ENCODE peak calls at places on chromosome 2, in ten cellular contexts. E is tibial artery, A is cardiac muscle cell, T is adrenal gland, I is sigmoid colon, C is endodermal cell, W is right lobe of liver, V is esophagus squamous epithelium, M is GM23248, X is fibroblast of lung. D is an unnamed sample. For H3K36me3, the result is how much of the 10 kb centered on the place peaks cover.

GRCh38 chr2:96161785-96162367 is 16.6 kb upstream of the DUSP2 start:
- DNase-seq in E (no peak), A (no peak), T (no peak), I (no peak), C (no peak), W (no peak), V (no peak), M (no peak), X (no peak), D (no peak)

GRCh38 chr2:118371500-118371899 is 283.2 kb downstream of the INSIG2 start:
- DNase-seq in E (no peak), A (peak), T (no peak), I (no peak), C (peak), W (no peak), V (no peak), M (peak), X (peak), D (peak)

GRCh38 chr2:202039278-202040100 is 5.8 kb downstream of the FZD7 start:
- DNase-seq in E (no peak), A (peak), T (no peak), I (no peak), C (peak), W (no peak), V (no peak), M (peak), X (peak), D (no peak)

GRCh38 chr2:46197672-46198071 is 99.5 kb upstream of the EPAS1 start:
- DNase-seq in E (no peak), A (no peak), T (no peak), I (no peak), C (no peak), W (no peak), V (no peak), M (no peak), X (no peak), D (no peak)

GRCh38 chr2:10831387-10831985 is 18.9 kb upstream of the PDIA6 start:
- DNase-seq in E (no peak), A (no peak), T (no peak), I (no peak), C (peak), W (no peak), V (no peak), M (peak), X (no peak), D (no peak)

GRCh38 chr2:108587621-108588020 is 53.4 kb downstream of the LIMS1 start:
- DNase-seq in E (no peak), A (no peak), T (peak), I (peak), C (no peak), W (no peak), V (no peak), M (peak), X (peak), D (peak)

GRCh38 chr2:127220102-127220806 is at the start of gene CYP27C1:
- DNase-seq in E (no peak), A (peak), T (no peak), I (no peak), C (peak), W (no peak), V (no peak), M (peak), X (peak), D (no peak)

GRCh38 chr2:70214365-70214764 is 23.5 kb upstream of the C2orf42 start:
- DNase-seq in E (no peak), A (no peak), T (no peak), I (no peak), C (no peak), W (no peak), V (no peak), M (no peak), X (no peak), D (no peak)

GRCh38 chr2:44532031-44532430 is 170.3 kb downstream of the CAMKMT start:
- DNase-seq in E (no peak), A (no peak), T (no peak), I (no peak), C (no peak), W (no peak), V (no peak), M (no peak), X (no peak), D (no peak)

GRCh38 chr2:174750923-174751441 is 13.3 kb downstream of the CHRNA1 start:
- DNase-seq in E (no peak), A (no peak), T (no peak), I (no peak), C (no peak), W (no peak), V (no peak), M (no peak), X (no peak), D (no peak)

GRCh38 chr2:236597629-236598028 is 28.0 kb downstream of the ACKR3 start:
- DNase-seq in E (no peak), A (no peak), T (no peak), I (no peak), C (no peak), W (no peak), V (no peak), M (no peak), X (no peak), D (no peak)

GRCh38 chr2:180124273-180124881 is 117.3 kb upstream of the CWC22 start:
- DNase-seq in E (no peak), A (peak), T (no peak), I (no peak), C (peak), W (no peak), V (no peak), M (peak), X (peak), D (peak)

GRCh38 chr2:192749606-192750200 is 555.0 kb upstream of the TMEFF2 start:
- DNase-seq in E (no peak), A (peak), T (no peak), I (no peak), C (peak), W (no peak), V (no peak), M (no peak), X (peak), D (no peak)

GRCh38 chr2:107801498-107801897 is 25.2 kb upstream of the RGPD4 start:
- DNase-seq in E (no peak), A (no peak), T (no peak), I (no peak), C (peak), W (no peak), V (no peak), M (no peak), X (no peak), D (no peak)

GRCh38 chr2:99880148-99880983 is 262.0 kb downstream of the AFF3 start:
- DNase-seq in E (no peak), A (peak), T (no peak), I (no peak), C (no peak), W (no peak), V (no peak), M (peak), X (peak), D (peak)

GRCh38 chr2:12637754-12638153 is 79.0 kb upstream of the TRIB2 start:
- DNase-seq in E (no peak), A (no peak), T (peak), I (no peak), C (no peak), W (no peak), V (no peak), M (peak), X (peak), D (peak)

GRCh38 chr2:70556608-70557007 is 3.0 kb upstream of the TGFA start:
- DNase-seq in E (no peak), A (no peak), T (no peak), I (no peak), C (no peak), W (no peak), V (no peak), M (no peak), X (no peak), D (no peak)

GRCh38 chr2:113965644-113966043 is 75.8 kb downstream of the ACTR3 start:
- DNase-seq in E (no peak), A (peak), T (no peak), I (no peak), C (peak), W (no peak), V (no peak), M (peak), X (peak), D (peak)

GRCh38 chr2:159362816-159363251 is 76.3 kb upstream of the WDSUB1 start:
- DNase-seq in E (no peak), A (no peak), T (no peak), I (no peak), C (no peak), W (no peak), V (no peak), M (peak), X (peak), D (no peak)

GRCh38 chr2:10356459-10356851 is 53.8 kb downstream of the HPCAL1 start:
- DNase-seq in E (no peak), A (no peak), T (no peak), I (no peak), C (no peak), W (no peak), V (no peak), M (no peak), X (no peak), D (no peak)

GRCh38 chr2:112541315-112542122 is 746 bp upstream of the POLR1B start:
- DNase-seq in E (peak), A (peak), T (peak), I (peak), C (peak), W (no peak), V (peak), M (peak), X (peak), D (peak)

GRCh38 chr2:54767921-54768320 is 44.5 kb downstream of the EML6 start:
- DNase-seq in E (no peak), A (no peak), T (no peak), I (no peak), C (no peak), W (no peak), V (no peak), M (peak), X (peak), D (peak)

GRCh38 chr2:150097891-150098595 is 389.4 kb downstream of the RND3 start:
- DNase-seq in E (no peak), A (no peak), T (no peak), I (no peak), C (no peak), W (no peak), V (no peak), M (peak), X (peak), D (peak)

GRCh38 chr2:21103274-21103891 is 20.4 kb upstream of the TDRD15 start:
- DNase-seq in E (no peak), A (no peak), T (no peak), I (no peak), C (no peak), W (no peak), V (no peak), M (no peak), X (no peak), D (no peak)

GRCh38 chr2:66553370-66553769 is 118.4 kb downstream of the MEIS1 start:
- DNase-seq in E (no peak), A (peak), T (peak), I (peak), C (no peak), W (peak), V (no peak), M (no peak), X (no peak), D (no peak)

GRCh38 chr2:88857951-88858406 is 166.5 kb downstream of the RPIA start:
- DNase-seq in E (no peak), A (peak), T (no peak), I (no peak), C (no peak), W (no peak), V (no peak), M (no peak), X (peak), D (peak)

GRCh38 chr2:173697929-173698328 is 267.2 kb downstream of the SP3 start:
- DNase-seq in E (no peak), A (no peak), T (no peak), I (no peak), C (no peak), W (no peak), V (no peak), M (no peak), X (no peak), D (no peak)

GRCh38 chr2:107986278-107987217 is at the start of gene SLC5A7:
- DNase-seq in E (no peak), A (peak), T (no peak), I (no peak), C (peak), W (no peak), V (no peak), M (no peak), X (no peak), D (no peak)

GRCh38 chr2:127081826-127082633 is 24.9 kb downstream of the BIN1 start:
- DNase-seq in E (no peak), A (no peak), T (no peak), I (no peak), C (no peak), W (no peak), V (peak), M (no peak), X (no peak), D (no peak)

GRCh38 chr2:111117666-111118454 is 2.9 kb upstream of the BCL2L11 start:
- DNase-seq in E (peak), A (peak), T (peak), I (peak), C (peak), W (peak), V (no peak), M (peak), X (peak), D (peak)

GRCh38 chr2:23624915-23625314 is 239.9 kb downstream of the KLHL29 start:
- DNase-seq in E (no peak), A (no peak), T (no peak), I (no peak), C (no peak), W (peak), V (no peak), M (no peak), X (no peak), D (no peak)

GRCh38 chr2:239596792-239597191 is 196.0 kb upstream of the HDAC4 start:
- DNase-seq in E (peak), A (no peak), T (no peak), I (peak), C (peak), W (no peak), V (no peak), M (no peak), X (no peak), D (no peak)

GRCh38 chr2:191894681-191895147 is 47.8 kb upstream of the CAVIN2 start:
- DNase-seq in E (no peak), A (no peak), T (no peak), I (no peak), C (no peak), W (no peak), V (no peak), M (peak), X (peak), D (peak)

GRCh38 chr2:30204281-30204680 is 27.1 kb upstream of the LBH start:
- DNase-seq in E (no peak), A (no peak), T (no peak), I (peak), C (no peak), W (no peak), V (no peak), M (no peak), X (no peak), D (no peak)

DNA sequence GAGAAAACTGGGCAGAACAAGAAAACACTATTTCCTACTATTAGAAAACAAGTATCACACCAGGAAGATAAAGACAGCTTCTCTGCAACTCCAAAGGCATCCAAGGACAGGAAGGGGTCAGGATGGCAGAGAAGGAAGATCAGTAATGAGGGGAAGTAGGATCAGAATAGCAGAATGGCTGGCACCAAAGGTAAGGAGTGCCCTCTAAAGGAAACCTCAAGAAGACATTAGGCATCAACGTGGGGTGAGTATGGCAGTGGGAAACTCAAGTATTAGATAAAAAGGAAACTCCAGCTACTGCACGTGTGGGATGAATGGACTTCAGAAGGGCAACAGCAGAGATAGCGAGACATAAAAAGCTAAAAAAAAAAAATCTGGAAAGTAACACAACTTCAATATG is 25.9 kb downstream of the HDLBP start:
- DNase-seq in E (no peak), A (no peak), T (no peak), I (no peak), C (no peak), W (no peak), V (no peak), M (no peak), X (no peak), D (no peak)
- H3K36me3 ChIP-seq in E (under half), A (under half), T (under half), I (under half), C (under half), W (under half), V (under half), M (under half), X (under half), D (under half)

GRCh38 chr2:98541489-98541888 is 66.8 kb downstream of the COA5 start:
- DNase-seq in E (no peak), A (no peak), T (no peak), I (no peak), C (no peak), W (no peak), V (no peak), M (no peak), X (no peak), D (no peak)
- H3K36me3 ChIP-seq in E (half or more), A (under half), T (under half), I (half or more), C (half or more), W (under half), V (under half), M (under half), X (under half), D (under half)

GRCh38 chr2:238261718-238262375 is 22.0 kb upstream of the HES6 start:
- DNase-seq in E (no peak), A (no peak), T (no peak), I (peak), C (no peak), W (peak), V (no peak), M (no peak), X (no peak), D (no peak)
- H3K36me3 ChIP-seq in E (half or more), A (under half), T (under half), I (under half), C (half or more), W (under half), V (under half), M (under half), X (under half), D (under half)

GRCh38 chr2:36554531-36554930 is 43.4 kb downstream of the FEZ2 start:
- DNase-seq in E (no peak), A (no peak), T (no peak), I (no peak), C (no peak), W (no peak), V (no peak), M (no peak), X (no peak), D (no peak)

GRCh38 chr2:36559221-36559942 is 38.6 kb downstream of the FEZ2 start:
- DNase-seq in E (no peak), A (no peak), T (no peak), I (no peak), C (peak), W (no peak), V (no peak), M (no peak), X (no peak), D (no peak)

GRCh38 chr2:36553690-36554089 is 44.3 kb downstream of the FEZ2 start:
- DNase-seq in E (no peak), A (no peak), T (no peak), I (no peak), C (no peak), W (no peak), V (no peak), M (no peak), X (no peak), D (no peak)

GRCh38 chr2:36555789-36556188 is 42.2 kb downstream of the FEZ2 start:
- DNase-seq in E (no peak), A (no peak), T (no peak), I (no peak), C (no peak), W (no peak), V (no peak), M (no peak), X (no peak), D (no peak)

DNA sequence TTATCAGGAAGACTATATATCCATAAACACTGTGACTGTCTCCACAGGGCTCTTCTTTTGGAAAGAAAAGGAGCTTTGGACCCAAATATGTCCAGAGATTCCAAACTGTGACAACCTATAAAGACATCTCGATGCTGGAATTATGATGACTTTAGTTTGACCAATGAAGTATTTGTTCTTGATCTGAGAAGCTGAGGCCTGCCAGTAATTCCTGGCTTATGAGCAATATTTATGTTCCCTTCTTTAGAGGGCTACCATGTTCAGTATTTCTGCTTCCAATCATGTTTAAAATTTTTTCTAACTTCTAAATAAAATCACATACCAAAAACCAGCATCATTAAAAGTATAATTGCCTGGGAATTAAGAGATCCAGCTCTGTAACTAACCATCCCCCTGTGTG is 41.1 kb downstream of the FEZ2 start:
- DNase-seq in E (no peak), A (no peak), T (no peak), I (no peak), C (no peak), W (no peak), V (no peak), M (peak), X (peak), D (peak)
- H3K36me3 ChIP-seq in E (under half), A (under half), T (under half), I (under half), C (half or more), W (under half), V (under half), M (under half), X (under half), D (under half)

GRCh38 chr2:28949617-28950305 is 31.3 kb upstream of the TOGARAM2 start:
- DNase-seq in E (no peak), A (no peak), T (no peak), I (no peak), C (peak), W (no peak), V (no peak), M (no peak), X (no peak), D (no peak)

GRCh38 chr2:28950941-28951630 is 30.0 kb upstream of the TOGARAM2 start:
- DNase-seq in E (no peak), A (no peak), T (no peak), I (no peak), C (no peak), W (no peak), V (no peak), M (no peak), X (no peak), D (no peak)

GRCh38 chr2:28949190-28949589 is 31.9 kb upstream of the TOGARAM2 start:
- DNase-seq in E (no peak), A (no peak), T (no peak), I (no peak), C (no peak), W (no peak), V (no peak), M (no peak), X (no peak), D (no peak)

GRCh38 chr2:28944535-28944934 is 36.6 kb upstream of the TOGARAM2 start:
- DNase-seq in E (no peak), A (no peak), T (no peak), I (no peak), C (no peak), W (no peak), V (no peak), M (no peak), X (no peak), D (no peak)

DNA sequence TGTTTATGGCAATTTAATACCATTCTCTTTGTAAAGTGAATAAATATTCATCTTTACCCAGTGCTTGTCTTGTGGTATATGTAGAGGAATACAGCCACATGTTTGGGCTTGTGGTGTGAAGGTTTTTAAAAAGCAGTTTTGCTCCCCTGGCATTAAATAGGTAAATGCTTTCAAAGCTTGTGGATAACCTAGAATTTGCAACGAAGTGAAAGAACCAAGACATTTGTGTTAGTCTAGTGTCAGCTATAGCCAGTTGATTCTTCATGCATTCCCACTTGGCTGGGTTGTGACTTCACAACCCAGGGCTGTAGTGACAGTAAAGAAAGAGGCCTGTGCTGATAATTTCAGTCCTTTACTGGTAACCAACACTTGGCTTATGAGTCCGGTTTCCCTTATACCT is 32.9 kb upstream of the TOGARAM2 start:
- DNase-seq in E (no peak), A (no peak), T (no peak), I (no peak), C (no peak), W (no peak), V (no peak), M (no peak), X (no peak), D (no peak)
- H3K36me3 ChIP-seq in E (half or more), A (under half), T (under half), I (under half), C (half or more), W (under half), V (under half), M (half or more), X (under half), D (under half)

GRCh38 chr2:38581193-38582147 is 21.3 kb downstream of the HNRNPLL start:
- DNase-seq in E (no peak), A (peak), T (no peak), I (no peak), C (peak), W (no peak), V (peak), M (peak), X (peak), D (no peak)
- H3K36me3 ChIP-seq in E (under half), A (under half), T (under half), I (under half), C (half or more), W (under half), V (under half), M (under half), X (under half), D (under half)

DNA sequence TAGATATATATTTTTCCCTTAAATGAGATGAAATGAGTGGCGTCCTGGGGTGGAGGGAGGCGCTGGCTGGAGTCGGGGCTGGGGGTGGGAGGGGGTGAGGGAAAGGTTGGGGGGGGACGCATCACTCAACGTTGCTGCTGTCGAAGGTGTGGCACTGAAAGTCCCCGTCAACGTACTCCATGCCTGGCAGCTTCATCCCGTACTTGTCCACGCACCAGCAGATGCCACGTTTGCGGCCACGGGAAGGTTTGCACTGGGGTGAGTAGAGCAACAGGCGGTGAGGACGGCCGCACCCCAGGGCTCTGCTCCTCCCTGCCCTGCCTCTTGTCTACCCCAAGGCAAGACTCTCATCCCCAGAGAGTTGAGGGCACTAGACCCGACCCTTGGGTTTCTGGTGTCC is 18.7 kb downstream of the IGFBP5 start:
- DNase-seq in E (no peak), A (no peak), T (no peak), I (peak), C (no peak), W (no peak), V (no peak), M (no peak), X (no peak), D (no peak)
- H3K36me3 ChIP-seq in E (half or more), A (under half), T (under half), I (half or more), C (under half), W (under half), V (under half), M (under half), X (under half), D (under half)